ENCODE peak calls at places on chromosomes 11 and 22, in four cellular contexts. G, D, M and Q are unnamed samples.

GRCh38 chr11:119727523-119728081 is 1.4 kb downstream of the NECTIN1 start:
- DNase-seq in D (no peak), G (no peak), M (no peak), Q (peak; percentile 61)

GRCh38 chr11:82867495-82868082 is 32.6 kb downstream of the PRCP start:
- DNase-seq in D (peak; percentile 80), M (peak; percentile 72), G (peak; percentile 89), Q (peak; percentile 86)

GRCh38 chr11:30917859-30918478 is 331.8 kb upstream of the MPPED2 start:
- DNase-seq in M (peak; percentile 74), D (peak; percentile 21), G (peak; percentile 64), Q (peak; percentile 64)

GRCh38 chr11:59028105-59028504 is 58.0 kb upstream of the GLYATL1B start:
- DNase-seq in M (no peak), D (no peak), G (no peak), Q (no peak)

GRCh38 chr22:20316217-20316843 is 3.5 kb downstream of the DGCR6L start:
- DNase-seq in G (no peak), M (no peak), D (no peak), Q (peak; percentile 2)

GRCh38 chr11:112506852-112507251 is 246.2 kb upstream of the PLET1 start:
- DNase-seq in M (no peak), G (no peak), D (no peak), Q (no peak)

GRCh38 chr11:125224391-125225015 is 60.0 kb downstream of the PKNOX2 start:
- DNase-seq in G (peak; percentile 72), D (no peak), M (no peak), Q (no peak)

GRCh38 chr11:63719987-63720386 is 38.7 kb downstream of the RTN3 start:
- DNase-seq in D (no peak), G (peak; percentile 65), M (no peak), Q (no peak)

GRCh38 chr11:108568183-108568858 is 25.2 kb downstream of the EXPH5 start:
- DNase-seq in G (no peak), D (no peak), M (no peak), Q (no peak)

GRCh38 chr22:46393791-46394333 is 58.3 kb downstream of the TRMU start:
- DNase-seq in M (no peak), D (no peak), G (no peak), Q (no peak)

GRCh38 chr11:68749061-68749491 is 2.2 kb downstream of the TESMIN start:
- DNase-seq in M (no peak), D (no peak), G (no peak), Q (no peak)

GRCh38 chr22:30307026-30307574 is 17.8 kb upstream of the CASTOR1 start:
- DNase-seq in G (no peak), D (no peak), M (no peak), Q (no peak)

GRCh38 chr11:69442807-69443137 is 38.7 kb upstream of the LINC01488 start:
- DNase-seq in D (no peak), M (no peak), G (peak; percentile 15), Q (no peak)

GRCh38 chr11:32426819-32427615 is 8.3 kb downstream of the WT1 start:
- DNase-seq in D (no peak), G (no peak), M (no peak), Q (no peak)

GRCh38 chr11:126638663-126639062 is 283.2 kb downstream of the ST3GAL4 start:
- DNase-seq in M (no peak), D (no peak), G (no peak), Q (no peak)

GRCh38 chr11:61122761-61123160 is 20.5 kb downstream of the CD5 start:
- DNase-seq in D (no peak), G (no peak), M (no peak), Q (no peak)

GRCh38 chr11:117095301-117096139 is 2.7 kb downstream of the SIK3 start:
- DNase-seq in G (peak; percentile 56), M (no peak), D (no peak), Q (no peak)

GRCh38 chr22:17807571-17808410 is 33.5 kb upstream of the BID start:
- DNase-seq in G (peak; percentile 7), M (no peak), D (no peak), Q (no peak)

GRCh38 chr22:28072066-28072465 is 153.0 kb upstream of the PITPNB start:
- DNase-seq in D (no peak), M (no peak), G (peak; percentile 34), Q (no peak)

GRCh38 chr11:119993732-119994131 is 144.2 kb downstream of the TRIM29 start:
- DNase-seq in M (no peak), D (no peak), G (no peak), Q (no peak)

GRCh38 chr11:69425895-69426544 is 55.4 kb upstream of the LINC01488 start:
- DNase-seq in M (no peak), D (no peak), G (no peak), Q (no peak)

GRCh38 chr11:35151896-35152295 is 12.9 kb downstream of the CD44 start:
- DNase-seq in M (no peak), D (no peak), G (no peak), Q (no peak)

GRCh38 chr11:120883404-120884135 is 140.3 kb upstream of the TBCEL start:
- DNase-seq in D (no peak), G (peak; percentile 79), M (no peak), Q (no peak)

GRCh38 chr11:78030429-78031325 is 7.6 kb upstream of the KCTD14 start:
- DNase-seq in D (peak; percentile 94), G (peak; percentile 68), M (peak; percentile 83), Q (peak; percentile 68)

GRCh38 chr22:11066458-11067285 is 4461.3 kb upstream of the OR11H1 start:
- DNase-seq in M (no peak), G (no peak), D (no peak), Q (no peak)